ENCODE peak calls at places on chromosomes 2 and 18, in eight cellular contexts. D is HEK293T, T is AG08395, H is H9, E is GM19239, G is mucosa of gallbladder, J is amniotic stem cell, F is occipital lobe. C is an unnamed sample.

GRCh38 chr2:173216055-173216454 is 138.6 kb upstream of the CDCA7 start:
- DNase-seq in D (no peak), T (no peak), H (no peak), E (no peak), G (no peak), J (no peak), F (no peak), C (no peak)

GRCh38 chr2:177143444-177143843 is 69.2 kb upstream of the HNRNPA3 start:
- DNase-seq in D (peak), T (peak), H (no peak), E (no peak), G (no peak), J (no peak), F (no peak), C (peak)

GRCh38 chr2:113895301-113895700 is 5.4 kb downstream of the ACTR3 start:
- DNase-seq in D (no peak), T (no peak), H (no peak), E (no peak), G (no peak), J (no peak), F (no peak), C (no peak)

GRCh38 chr2:165833156-165833555 is 39.1 kb upstream of the GALNT3 start:
- DNase-seq in D (no peak), T (peak), H (no peak), E (no peak), G (no peak), J (no peak), F (no peak), C (no peak)

GRCh38 chr2:172196768-172197322 is 94.1 kb upstream of the DLX2 start:
- DNase-seq in D (no peak), T (peak), H (no peak), E (no peak), G (no peak), J (no peak), F (no peak), C (no peak)

GRCh38 chr2:132538331-132538855 is 121.8 kb downstream of the GPR39 start:
- DNase-seq in D (no peak), T (no peak), H (no peak), E (no peak), G (no peak), J (no peak), F (no peak), C (no peak)

GRCh38 chr2:231707625-231708049 is 688 bp upstream of the PTMA start:
- DNase-seq in D (no peak), T (no peak), H (peak), E (no peak), G (no peak), J (no peak), F (no peak), C (no peak)

GRCh38 chr2:139067874-139068273 is 287.7 kb upstream of the NXPH2 start:
- DNase-seq in D (no peak), T (no peak), H (no peak), E (no peak), G (no peak), J (no peak), F (no peak), C (no peak)

GRCh38 chr2:12504443-12504842 is 212.3 kb upstream of the TRIB2 start:
- DNase-seq in D (no peak), T (peak), H (no peak), E (no peak), G (no peak), J (no peak), F (no peak), C (no peak)

GRCh38 chr2:238761802-238762373 is 86.0 kb upstream of the TWIST2 start:
- DNase-seq in D (peak), T (peak), H (peak), E (no peak), G (no peak), J (no peak), F (no peak), C (peak)

GRCh38 chr2:30232027-30232800 is 880 bp downstream of the LBH start:
- DNase-seq in D (peak), T (peak), H (peak), E (no peak), G (no peak), J (no peak), F (no peak), C (peak)

GRCh38 chr2:105397025-105397722 is 1.7 kb downstream of the FHL2 start:
- DNase-seq in D (no peak), T (no peak), H (no peak), E (no peak), G (no peak), J (no peak), F (no peak), C (no peak)

GRCh38 chr2:2734308-2734707 is 403.2 kb upstream of the MYT1L start:
- DNase-seq in D (no peak), T (no peak), H (no peak), E (no peak), G (no peak), J (no peak), F (no peak), C (no peak)

GRCh38 chr2:105143467-105144127 is 97.9 kb upstream of the GPR45 start:
- DNase-seq in D (peak), T (no peak), H (peak), E (no peak), G (no peak), J (no peak), F (peak), C (peak)

GRCh38 chr2:15642334-15643208 is 50.9 kb downstream of the DDX1 start:
- DNase-seq in D (no peak), T (no peak), H (no peak), E (no peak), G (no peak), J (no peak), F (no peak), C (peak)

GRCh38 chr2:178404380-178404767 is 46.6 kb downstream of the PRKRA start:
- DNase-seq in D (no peak), T (peak), H (no peak), E (peak), G (no peak), J (no peak), F (no peak), C (no peak)

GRCh38 chr2:163664610-163665009 is 71.2 kb downstream of the FIGN start:
- DNase-seq in D (no peak), T (peak), H (no peak), E (no peak), G (no peak), J (peak), F (no peak), C (no peak)

GRCh38 chr2:237496428-237496827 is 9.4 kb downstream of the MLPH start:
- DNase-seq in D (no peak), T (no peak), H (no peak), E (no peak), G (no peak), J (no peak), F (no peak), C (no peak)

GRCh38 chr2:238420878-238421694 is 5.6 kb upstream of the ASB1 start:
- DNase-seq in D (no peak), T (no peak), H (no peak), E (no peak), G (no peak), J (no peak), F (no peak), C (no peak)

GRCh38 chr2:196500686-196501431 is 138.7 kb upstream of the CCDC150 start:
- DNase-seq in D (no peak), T (peak), H (no peak), E (no peak), G (no peak), J (no peak), F (no peak), C (peak)

GRCh38 chr2:86254576-86255538 is 55.6 kb downstream of the MRPL35 start:
- DNase-seq in D (no peak), T (no peak), H (no peak), E (no peak), G (peak), J (no peak), F (no peak), C (peak)

GRCh38 chr2:55010915-55011314 is 39.3 kb downstream of the RTN4 start:
- DNase-seq in D (no peak), T (no peak), H (no peak), E (no peak), G (peak), J (no peak), F (no peak), C (no peak)

GRCh38 chr2:131049150-131049718 is 44.0 kb downstream of the FAM168B start:
- DNase-seq in D (no peak), T (no peak), H (no peak), E (no peak), G (no peak), J (no peak), F (no peak), C (no peak)

GRCh38 chr2:222714361-222715256 is 43.2 kb downstream of the MOGAT1 start:
- DNase-seq in D (no peak), T (no peak), H (no peak), E (no peak), G (no peak), J (no peak), F (no peak), C (no peak)

GRCh38 chr2:96802281-96802595 is 13.8 kb upstream of the CNNM3 start:
- DNase-seq in D (no peak), T (no peak), H (no peak), E (no peak), G (no peak), J (no peak), F (no peak), C (no peak)

GRCh38 chr18:37637451-37637850 is 71.9 kb upstream of the CELF4 start:
- DNase-seq in D (no peak), T (no peak), H (no peak), E (no peak), G (no peak), J (no peak), F (no peak), C (no peak)

GRCh38 chr2:65397122-65397521 is 35.3 kb downstream of the SPRED2 start:
- DNase-seq in D (no peak), T (no peak), H (no peak), E (no peak), G (no peak), J (no peak), F (no peak), C (no peak)

GRCh38 chr18:28003451-28003850 is 173.5 kb downstream of the CDH2 start:
- DNase-seq in D (no peak), T (peak), H (no peak), E (no peak), G (no peak), J (no peak), F (peak), C (no peak)

GRCh38 chr2:176642074-176642473 is 372.8 kb downstream of the MTX2 start:
- DNase-seq in D (no peak), T (peak), H (no peak), E (no peak), G (no peak), J (no peak), F (no peak), C (no peak)

GRCh38 chr2:169162613-169163012 is 93.2 kb downstream of the DHRS9 start:
- DNase-seq in D (no peak), T (no peak), H (no peak), E (no peak), G (no peak), J (no peak), F (no peak), C (no peak)

GRCh38 chr2:217680376-217680775 is 322.4 kb downstream of the TNS1 start:
- DNase-seq in D (no peak), T (no peak), H (no peak), E (no peak), G (no peak), J (no peak), F (no peak), C (peak)

GRCh38 chr2:238302076-238302475 is 13.7 kb upstream of the PER2 start:
- DNase-seq in D (no peak), T (no peak), H (no peak), E (no peak), G (no peak), J (no peak), F (no peak), C (no peak)

GRCh38 chr2:162014751-162015150 is 59.3 kb downstream of the DPP4 start:
- DNase-seq in D (no peak), T (no peak), H (no peak), E (no peak), G (no peak), J (no peak), F (no peak), C (no peak)